ENCODE peak calls at places on chromosomes 11 and 22, in seven cellular contexts. V is CD4-positive, CD25-positive, alpha-beta regulatory T cell; T is CD8-positive, alpha-beta T cell; F is HCT116; W is A549; D is adrenal gland; S is cardiac muscle cell. A is an unnamed sample.

GRCh38 chr11:75782540-75783263 is 14.1 kb downstream of the DGAT2 start:
- DNase-seq in S (no peak), T (no peak), V (no peak), W (no peak), F (no peak), D (no peak), A (no peak)

GRCh38 chr11:8886332-8886731 is 24.7 kb upstream of the AKIP1 start:
- DNase-seq in D (no peak), V (no peak), S (peak), T (no peak), W (no peak), F (no peak), A (no peak)

GRCh38 chr22:36374603-36375024 is 13.2 kb downstream of the MYH9 start:
- DNase-seq in F (peak), W (no peak), S (peak), D (no peak), V (peak), T (peak), A (no peak)

GRCh38 chr11:127000991-127001390 is 421 bp upstream of the KIRREL3 start:
- DNase-seq in S (no peak), D (no peak), T (no peak), W (no peak), F (no peak), V (no peak), A (no peak)

GRCh38 chr11:76030973-76031590 is 175.2 kb downstream of the WNT11 start:
- DNase-seq in F (no peak), D (no peak), S (peak), W (no peak), V (no peak), T (no peak), A (no peak)

GRCh38 chr11:118820412-118821357 is 29.7 kb upstream of the DDX6 start:
- DNase-seq in S (no peak), W (no peak), D (peak), F (peak), T (no peak), V (no peak), A (no peak)

GRCh38 chr22:28930357-28931007 is 47.1 kb downstream of the ZNRF3 start:
- DNase-seq in D (no peak), W (no peak), V (no peak), S (peak), F (no peak), T (no peak), A (no peak)

GRCh38 chr11:117039897-117040296 is 58.3 kb downstream of the SIK3 start:
- DNase-seq in V (no peak), F (no peak), S (no peak), D (no peak), W (no peak), T (no peak), A (no peak)

GRCh38 chr11:95522871-95523270 is 266.7 kb downstream of the FAM76B start:
- DNase-seq in D (no peak), W (no peak), T (no peak), S (no peak), F (no peak), V (no peak), A (no peak)

GRCh38 chr11:33801821-33802413 is 27.6 kb upstream of the FBXO3 start:
- DNase-seq in W (no peak), D (no peak), V (no peak), F (peak), T (no peak), S (no peak), A (no peak)

GRCh38 chr11:118010738-118011461 is 24.7 kb downstream of the IL10RA start:
- DNase-seq in D (peak), S (no peak), T (no peak), W (no peak), V (no peak), F (no peak), A (no peak)

GRCh38 chr11:131370090-131370751 is at the start of gene NTM:
- DNase-seq in F (no peak), S (peak), W (no peak), D (peak), V (no peak), T (no peak), A (no peak)

GRCh38 chr22:27331526-27332281 is 469.9 kb downstream of the MN1 start:
- DNase-seq in D (no peak), S (peak), W (peak), F (no peak), V (no peak), T (no peak), A (no peak)

GRCh38 chr11:70456921-70457532 is 58.7 kb downstream of the CTTN start:
- DNase-seq in S (peak), T (no peak), D (no peak), V (no peak), W (no peak), F (no peak), A (no peak)

GRCh38 chr22:39415506-39415905 is 15.9 kb downstream of the TAB1 start:
- DNase-seq in S (no peak), D (no peak), F (no peak), W (no peak), T (no peak), V (no peak), A (no peak)

GRCh38 chr11:47248304-47248663 is 330 bp downstream of the ACP2 start:
- DNase-seq in W (no peak), D (no peak), F (no peak), T (no peak), S (no peak), V (no peak), A (no peak)

GRCh38 chr22:31615940-31616314 is 46.1 kb downstream of the PISD start:
- DNase-seq in F (no peak), V (no peak), W (no peak), D (no peak), S (no peak), T (no peak), A (no peak)

GRCh38 chr11:10602366-10602765 is 33.9 kb upstream of the LYVE1 start:
- DNase-seq in W (no peak), D (no peak), S (no peak), F (no peak), T (no peak), V (no peak), A (no peak)
- H3K27ac ChIP-seq in W (no peak), D (no peak), S (no peak), F (no peak), T (no peak), V (no peak), A (no peak)

GRCh38 chr11:59551651-59552521 is 40.5 kb downstream of the OR4D9 start:
- DNase-seq in F (peak), T (no peak), S (peak), W (no peak), V (no peak), D (peak), A (no peak)
- H3K27ac ChIP-seq in F (peak), T (no peak), S (no peak), W (peak), V (no peak), D (peak), A (no peak)

GRCh38 chr11:12219732-12220131 is 109.3 kb downstream of the MICAL2 start:
- DNase-seq in V (no peak), W (no peak), S (peak), F (no peak), D (no peak), T (no peak), A (no peak)
- H3K27ac ChIP-seq in V (no peak), W (no peak), S (peak), F (no peak), D (no peak), T (no peak), A (no peak)

DNA sequence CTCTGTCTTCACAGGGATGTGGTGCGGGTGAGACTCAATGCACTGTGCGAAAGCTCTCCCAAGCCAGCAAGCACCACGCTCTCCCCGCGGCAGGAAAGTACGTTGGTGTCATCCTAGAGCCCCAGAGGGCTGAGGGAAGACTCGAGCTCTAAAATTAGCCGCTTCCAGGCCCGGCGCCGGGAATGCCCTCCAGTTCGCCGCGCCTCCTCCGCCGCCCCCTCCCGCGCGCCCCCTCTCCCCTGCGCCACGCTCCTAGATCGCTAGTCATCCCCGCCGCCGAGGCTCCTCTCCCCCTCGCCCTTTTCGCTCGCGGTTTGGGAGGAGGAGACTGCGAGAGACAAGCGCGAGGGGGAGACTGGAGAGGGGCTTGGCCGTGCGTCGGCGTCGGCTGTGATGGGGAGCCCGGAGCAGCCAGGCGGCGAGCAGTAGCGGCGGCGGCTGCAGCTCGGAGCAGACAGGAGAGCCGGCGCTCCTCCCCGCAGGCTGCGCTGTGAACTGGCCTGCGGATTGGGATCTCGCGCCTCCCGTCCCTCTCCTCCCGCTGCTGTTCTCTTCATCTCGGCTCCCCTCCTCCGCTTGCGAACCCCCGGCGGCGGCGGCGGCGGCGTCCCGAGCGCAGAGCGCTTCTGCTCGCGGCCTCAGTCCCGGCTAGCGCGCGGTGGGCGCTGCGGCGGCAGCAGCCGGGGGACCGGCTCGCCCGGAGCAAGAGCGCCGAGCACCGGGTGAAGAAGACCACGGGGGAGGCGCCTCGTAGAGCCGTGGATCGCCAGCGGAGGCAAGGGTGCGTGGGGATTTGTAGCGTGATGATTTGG is at the start of gene FAT3:
- DNase-seq in F (no peak), D (no peak), S (peak), T (no peak), W (peak), V (no peak), A (peak)
- H3K27ac ChIP-seq in F (no peak), D (no peak), S (no peak), T (no peak), W (peak), V (no peak), A (no peak)

GRCh38 chr11:122069946-122070345 is 46.1 kb downstream of the BLID start:
- DNase-seq in S (peak), D (peak), T (no peak), W (no peak), F (no peak), V (no peak), A (peak)
- H3K27ac ChIP-seq in S (no peak), D (no peak), T (no peak), W (no peak), F (no peak), V (no peak), A (no peak)

DNA sequence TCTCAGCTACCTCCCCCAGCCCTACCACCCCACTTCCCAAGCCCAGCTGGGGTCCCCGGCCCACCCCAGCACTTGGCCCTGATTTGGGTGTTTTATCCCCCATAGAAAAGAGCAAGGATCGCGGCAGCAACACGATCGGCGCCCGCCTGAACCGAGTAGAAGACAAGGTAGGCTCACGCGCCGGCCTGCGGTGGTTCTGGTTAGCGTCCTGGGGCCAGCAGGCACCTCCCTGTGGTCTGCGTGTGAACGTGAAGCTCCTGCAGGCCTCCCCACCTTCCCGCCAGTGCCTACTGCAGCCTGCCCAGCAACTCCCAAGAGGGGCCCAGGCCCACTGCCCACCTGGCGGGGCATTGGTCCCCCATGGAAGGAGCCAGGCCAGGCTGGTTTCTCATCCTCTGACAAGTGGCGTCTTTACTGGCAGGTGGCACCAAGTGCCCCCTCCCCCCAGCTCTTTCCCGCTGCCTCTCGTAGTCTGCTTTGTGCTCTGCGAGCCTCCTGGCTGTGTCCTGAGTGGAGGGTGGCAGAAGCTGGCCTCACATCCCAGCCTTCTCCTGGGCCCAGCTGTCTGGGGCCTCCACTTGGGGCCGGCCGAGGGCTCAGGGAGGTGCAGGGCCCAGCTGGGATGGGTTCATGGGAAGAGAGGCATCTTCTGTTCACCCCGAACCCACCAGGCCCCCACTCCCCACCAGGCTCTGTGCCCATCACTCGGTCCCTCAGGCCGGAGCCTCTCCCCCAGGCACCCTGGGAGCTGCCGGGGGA is 78.3 kb upstream of the KCNQ1OT1 start:
- DNase-seq in V (no peak), S (no peak), T (peak), D (peak), F (no peak), W (no peak), A (no peak)
- H3K27ac ChIP-seq in V (no peak), S (peak), T (no peak), D (peak), F (no peak), W (peak), A (peak)

GRCh38 chr11:130112071-130112830 is 42.6 kb downstream of the APLP2 start:
- DNase-seq in W (no peak), F (no peak), D (no peak), V (no peak), T (no peak), S (no peak), A (no peak)
- H3K27ac ChIP-seq in W (no peak), F (no peak), D (no peak), V (no peak), T (no peak), S (no peak), A (no peak)

GRCh38 chr11:115663790-115664189 is 159.6 kb upstream of the CADM1 start:
- DNase-seq in V (no peak), T (no peak), S (no peak), D (no peak), F (no peak), W (no peak), A (no peak)
- H3K27ac ChIP-seq in V (no peak), T (no peak), S (no peak), D (no peak), F (no peak), W (no peak), A (no peak)

GRCh38 chr11:709109-709997 is 3.3 kb downstream of the EPS8L2 start:
- DNase-seq in D (no peak), F (no peak), W (no peak), V (no peak), S (no peak), T (no peak), A (no peak)
- H3K27ac ChIP-seq in D (no peak), F (peak), W (peak), V (no peak), S (no peak), T (no peak), A (no peak)

GRCh38 chr11:60128376-60128775 is 39.9 kb downstream of the MS4A2 start:
- DNase-seq in V (no peak), D (no peak), W (no peak), S (no peak), F (no peak), T (no peak), A (no peak)

GRCh38 chr11:60129853-60130252 is 41.4 kb downstream of the MS4A2 start:
- DNase-seq in T (no peak), F (no peak), S (no peak), V (no peak), D (no peak), W (no peak), A (no peak)

GRCh38 chr11:60130496-60130895 is 42.0 kb downstream of the MS4A2 start:
- DNase-seq in F (peak), D (no peak), W (peak), S (peak), T (no peak), V (no peak), A (no peak)

GRCh38 chr11:60131943-60132342 is 43.5 kb downstream of the MS4A2 start:
- DNase-seq in W (no peak), S (no peak), V (no peak), T (no peak), D (no peak), F (no peak), A (no peak)

GRCh38 chr11:60133917-60134316 is 45.5 kb downstream of the MS4A2 start:
- DNase-seq in F (no peak), V (no peak), T (no peak), W (no peak), D (no peak), S (no peak), A (no peak)
- H3K27ac ChIP-seq in F (no peak), V (no peak), T (no peak), W (no peak), D (no peak), S (no peak), A (no peak)

A was measured in AG04450.